ENCODE peak calls at places on chromosomes 3 and 15, in ten cellular contexts. One of them, this sample, is unnamed.

GRCh38 chr3:12229896-12230295 is 59.0 kb upstream of the PPARG start:
- DNase-seq in tibial artery: no peak
- DNase-seq in right cardiac atrium: no peak
- DNase-seq in OCI-LY7: no peak
- DNase-seq in HFF-Myc: no peak
- DNase-seq in astrocyte of the spinal cord: peak
- DNase-seq in epithelial cell of esophagus: peak
- DNase-seq in fibroblast of pulmonary artery: no peak
- DNase-seq in lower lobe of right lung: peak
- DNase-seq in lung: peak
- DNase-seq in this sample: no peak

GRCh38 chr3:131277836-131278497 is 103.6 kb upstream of the NUDT16 start:
- DNase-seq in tibial artery: no peak
- DNase-seq in right cardiac atrium: no peak
- DNase-seq in OCI-LY7: no peak
- DNase-seq in HFF-Myc: no peak
- DNase-seq in astrocyte of the spinal cord: peak
- DNase-seq in epithelial cell of esophagus: peak
- DNase-seq in fibroblast of pulmonary artery: peak
- DNase-seq in lower lobe of right lung: no peak
- DNase-seq in lung: no peak
- DNase-seq in this sample: no peak

GRCh38 chr3:125916376-125916978 is 52.5 kb upstream of the ROPN1B start:
- DNase-seq in tibial artery: no peak
- DNase-seq in right cardiac atrium: no peak
- DNase-seq in OCI-LY7: peak
- DNase-seq in HFF-Myc: peak
- DNase-seq in astrocyte of the spinal cord: peak
- DNase-seq in epithelial cell of esophagus: peak
- DNase-seq in fibroblast of pulmonary artery: peak
- DNase-seq in lower lobe of right lung: no peak
- DNase-seq in lung: no peak
- DNase-seq in this sample: peak

GRCh38 chr3:37993811-37994638 is 3.4 kb downstream of the VILL start:
- DNase-seq in tibial artery: peak
- DNase-seq in right cardiac atrium: peak
- DNase-seq in OCI-LY7: peak
- DNase-seq in HFF-Myc: no peak
- DNase-seq in astrocyte of the spinal cord: peak
- DNase-seq in epithelial cell of esophagus: peak
- DNase-seq in fibroblast of pulmonary artery: peak
- DNase-seq in lower lobe of right lung: peak
- DNase-seq in lung: peak
- DNase-seq in this sample: peak

GRCh38 chr15:96409231-96410138 is 79.0 kb downstream of the NR2F2 start:
- DNase-seq in tibial artery: no peak
- DNase-seq in right cardiac atrium: no peak
- DNase-seq in OCI-LY7: no peak
- DNase-seq in HFF-Myc: no peak
- DNase-seq in astrocyte of the spinal cord: no peak
- DNase-seq in epithelial cell of esophagus: peak
- DNase-seq in fibroblast of pulmonary artery: no peak
- DNase-seq in lower lobe of right lung: no peak
- DNase-seq in lung: no peak
- DNase-seq in this sample: no peak

GRCh38 chr3:159619341-159619885 is 369.2 kb upstream of the IL12A start:
- DNase-seq in tibial artery: no peak
- DNase-seq in right cardiac atrium: no peak
- DNase-seq in OCI-LY7: no peak
- DNase-seq in HFF-Myc: no peak
- DNase-seq in astrocyte of the spinal cord: peak
- DNase-seq in epithelial cell of esophagus: no peak
- DNase-seq in fibroblast of pulmonary artery: peak
- DNase-seq in lower lobe of right lung: no peak
- DNase-seq in lung: no peak
- DNase-seq in this sample: no peak

GRCh38 chr3:46440531-46441294 is 24.0 kb downstream of the LTF start:
- DNase-seq in tibial artery: no peak
- DNase-seq in right cardiac atrium: no peak
- DNase-seq in OCI-LY7: no peak
- DNase-seq in HFF-Myc: no peak
- DNase-seq in astrocyte of the spinal cord: no peak
- DNase-seq in epithelial cell of esophagus: no peak
- DNase-seq in fibroblast of pulmonary artery: no peak
- DNase-seq in lower lobe of right lung: no peak
- DNase-seq in lung: no peak
- DNase-seq in this sample: peak

GRCh38 chr15:22930782-22931484 is 49.2 kb downstream of the CYFIP1 start:
- DNase-seq in tibial artery: no peak
- DNase-seq in right cardiac atrium: peak
- DNase-seq in OCI-LY7: peak
- DNase-seq in HFF-Myc: no peak
- DNase-seq in astrocyte of the spinal cord: no peak
- DNase-seq in epithelial cell of esophagus: peak
- DNase-seq in fibroblast of pulmonary artery: no peak
- DNase-seq in lower lobe of right lung: no peak
- DNase-seq in lung: no peak
- DNase-seq in this sample: no peak

GRCh38 chr3:120263792-120264191 is 21.2 kb downstream of the GPR156 start:
- DNase-seq in tibial artery: no peak
- DNase-seq in right cardiac atrium: no peak
- DNase-seq in OCI-LY7: no peak
- DNase-seq in HFF-Myc: no peak
- DNase-seq in astrocyte of the spinal cord: no peak
- DNase-seq in epithelial cell of esophagus: no peak
- DNase-seq in fibroblast of pulmonary artery: no peak
- DNase-seq in lower lobe of right lung: no peak
- DNase-seq in lung: no peak
- DNase-seq in this sample: no peak

GRCh38 chr3:37484884-37485559 is 310.6 kb upstream of the LRRFIP2 start:
- DNase-seq in tibial artery: no peak
- DNase-seq in right cardiac atrium: no peak
- DNase-seq in OCI-LY7: no peak
- DNase-seq in HFF-Myc: no peak
- DNase-seq in astrocyte of the spinal cord: no peak
- DNase-seq in epithelial cell of esophagus: no peak
- DNase-seq in fibroblast of pulmonary artery: no peak
- DNase-seq in lower lobe of right lung: no peak
- DNase-seq in lung: no peak
- DNase-seq in this sample: no peak

GRCh38 chr3:30437172-30437571 is 169.2 kb upstream of the TGFBR2 start:
- DNase-seq in tibial artery: peak
- DNase-seq in right cardiac atrium: peak
- DNase-seq in OCI-LY7: no peak
- DNase-seq in HFF-Myc: no peak
- DNase-seq in astrocyte of the spinal cord: peak
- DNase-seq in epithelial cell of esophagus: no peak
- DNase-seq in fibroblast of pulmonary artery: peak
- DNase-seq in lower lobe of right lung: no peak
- DNase-seq in lung: peak
- DNase-seq in this sample: no peak

GRCh38 chr3:34924961-34925360 is 714.4 kb upstream of the ARPP21 start:
- DNase-seq in tibial artery: no peak
- DNase-seq in right cardiac atrium: no peak
- DNase-seq in OCI-LY7: no peak
- DNase-seq in HFF-Myc: no peak
- DNase-seq in astrocyte of the spinal cord: no peak
- DNase-seq in epithelial cell of esophagus: no peak
- DNase-seq in fibroblast of pulmonary artery: no peak
- DNase-seq in lower lobe of right lung: no peak
- DNase-seq in lung: no peak
- DNase-seq in this sample: no peak

GRCh38 chr3:141448606-141449216 is 38.1 kb upstream of the RASA2 start:
- DNase-seq in tibial artery: no peak
- DNase-seq in right cardiac atrium: no peak
- DNase-seq in OCI-LY7: no peak
- DNase-seq in HFF-Myc: no peak
- DNase-seq in astrocyte of the spinal cord: peak
- DNase-seq in epithelial cell of esophagus: no peak
- DNase-seq in fibroblast of pulmonary artery: peak
- DNase-seq in lower lobe of right lung: no peak
- DNase-seq in lung: no peak
- DNase-seq in this sample: no peak

GRCh38 chr3:174002543-174002942 is 605.0 kb downstream of the NLGN1 start:
- DNase-seq in tibial artery: no peak
- DNase-seq in right cardiac atrium: no peak
- DNase-seq in OCI-LY7: no peak
- DNase-seq in HFF-Myc: no peak
- DNase-seq in astrocyte of the spinal cord: peak
- DNase-seq in epithelial cell of esophagus: peak
- DNase-seq in fibroblast of pulmonary artery: peak
- DNase-seq in lower lobe of right lung: no peak
- DNase-seq in lung: no peak
- DNase-seq in this sample: no peak

DNA sequence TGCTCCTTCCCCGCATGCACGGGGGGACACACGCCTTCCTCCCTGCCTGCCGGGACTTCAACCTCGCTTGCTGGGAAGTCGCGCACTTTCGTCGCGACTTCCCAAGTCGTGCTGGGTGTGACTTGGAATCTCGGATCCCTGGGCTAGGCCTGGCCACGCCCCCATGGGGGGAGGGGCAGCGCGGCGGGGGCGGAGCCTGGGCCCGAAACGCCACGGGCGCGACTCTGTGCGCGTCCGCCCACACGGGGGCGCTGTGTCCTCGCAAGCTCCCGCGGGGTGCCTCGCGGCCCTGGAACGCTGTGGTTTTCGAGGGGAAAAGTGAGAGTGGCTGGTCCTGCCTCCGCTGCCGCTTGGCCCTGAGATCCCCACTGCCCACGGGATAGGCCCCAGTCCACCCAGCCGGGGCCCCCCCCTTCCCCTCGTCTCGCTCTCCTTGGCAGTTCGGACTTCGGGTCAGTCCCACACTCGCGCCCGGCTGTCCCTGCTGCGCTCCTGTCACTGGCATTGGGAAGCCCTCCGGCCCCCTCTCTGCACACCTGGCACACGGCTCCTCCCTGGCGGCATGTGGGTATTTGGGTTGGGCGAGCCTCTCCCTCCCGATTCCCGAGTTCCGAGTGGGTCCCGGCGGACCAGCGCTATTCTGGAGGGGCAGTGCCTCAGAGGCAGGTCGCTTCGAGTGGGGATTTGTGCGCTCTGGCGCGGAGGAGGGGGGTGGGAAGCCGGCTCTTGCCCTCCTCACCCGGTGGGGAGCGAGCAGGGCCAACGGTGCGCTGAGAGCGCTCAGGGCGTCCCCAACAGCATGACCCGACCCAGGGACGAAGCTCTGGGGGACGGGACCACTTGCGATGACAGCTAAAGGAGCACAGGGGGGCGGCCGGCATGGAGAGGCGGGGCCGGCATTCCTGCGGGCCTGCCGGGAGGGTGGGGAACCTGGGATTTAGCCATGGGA is 23.6 kb downstream of the SEC61A1 start:
- DNase-seq in tibial artery: peak
- DNase-seq in right cardiac atrium: peak
- DNase-seq in OCI-LY7: peak
- DNase-seq in HFF-Myc: peak
- DNase-seq in astrocyte of the spinal cord: peak
- DNase-seq in epithelial cell of esophagus: peak
- DNase-seq in fibroblast of pulmonary artery: peak
- DNase-seq in lower lobe of right lung: peak
- DNase-seq in lung: peak
- DNase-seq in this sample: peak
- H3K4me3 ChIP-seq in tibial artery: peak
- H3K4me3 ChIP-seq in right cardiac atrium: peak
- H3K4me3 ChIP-seq in OCI-LY7: no peak
- H3K4me3 ChIP-seq in HFF-Myc: no peak
- H3K4me3 ChIP-seq in astrocyte of the spinal cord: peak
- H3K4me3 ChIP-seq in epithelial cell of esophagus: peak
- H3K4me3 ChIP-seq in fibroblast of pulmonary artery: peak
- H3K4me3 ChIP-seq in lower lobe of right lung: peak
- H3K4me3 ChIP-seq in lung: peak
- H3K4me3 ChIP-seq in this sample: no peak

GRCh38 chr3:45145681-45146614 is at the start of gene CDCP1:
- DNase-seq in tibial artery: no peak
- DNase-seq in right cardiac atrium: no peak
- DNase-seq in OCI-LY7: no peak
- DNase-seq in HFF-Myc: no peak
- DNase-seq in astrocyte of the spinal cord: no peak
- DNase-seq in epithelial cell of esophagus: peak
- DNase-seq in fibroblast of pulmonary artery: no peak
- DNase-seq in lower lobe of right lung: peak
- DNase-seq in lung: peak
- DNase-seq in this sample: no peak
- H3K4me3 ChIP-seq in tibial artery: peak
- H3K4me3 ChIP-seq in right cardiac atrium: peak
- H3K4me3 ChIP-seq in OCI-LY7: no peak
- H3K4me3 ChIP-seq in HFF-Myc: peak
- H3K4me3 ChIP-seq in astrocyte of the spinal cord: peak
- H3K4me3 ChIP-seq in epithelial cell of esophagus: peak
- H3K4me3 ChIP-seq in fibroblast of pulmonary artery: peak
- H3K4me3 ChIP-seq in lower lobe of right lung: peak
- H3K4me3 ChIP-seq in lung: peak
- H3K4me3 ChIP-seq in this sample: no peak

GRCh38 chr3:50587806-50588758 is 18.8 kb downstream of the HEMK1 start:
- DNase-seq in tibial artery: no peak
- DNase-seq in right cardiac atrium: no peak
- DNase-seq in OCI-LY7: no peak
- DNase-seq in HFF-Myc: no peak
- DNase-seq in astrocyte of the spinal cord: no peak
- DNase-seq in epithelial cell of esophagus: no peak
- DNase-seq in fibroblast of pulmonary artery: no peak
- DNase-seq in lower lobe of right lung: no peak
- DNase-seq in lung: no peak
- DNase-seq in this sample: no peak
- H3K4me3 ChIP-seq in tibial artery: no peak
- H3K4me3 ChIP-seq in right cardiac atrium: no peak
- H3K4me3 ChIP-seq in OCI-LY7: no peak
- H3K4me3 ChIP-seq in HFF-Myc: no peak
- H3K4me3 ChIP-seq in astrocyte of the spinal cord: no peak
- H3K4me3 ChIP-seq in epithelial cell of esophagus: no peak
- H3K4me3 ChIP-seq in fibroblast of pulmonary artery: no peak
- H3K4me3 ChIP-seq in lower lobe of right lung: no peak
- H3K4me3 ChIP-seq in lung: no peak
- H3K4me3 ChIP-seq in this sample: no peak

GRCh38 chr3:134327594-134327975 is 46.7 kb downstream of the AMOTL2 start:
- DNase-seq in tibial artery: no peak
- DNase-seq in right cardiac atrium: no peak
- DNase-seq in OCI-LY7: no peak
- DNase-seq in HFF-Myc: no peak
- DNase-seq in astrocyte of the spinal cord: peak
- DNase-seq in epithelial cell of esophagus: peak
- DNase-seq in fibroblast of pulmonary artery: peak
- DNase-seq in lower lobe of right lung: no peak
- DNase-seq in lung: no peak
- DNase-seq in this sample: no peak
- H3K4me3 ChIP-seq in tibial artery: no peak
- H3K4me3 ChIP-seq in right cardiac atrium: no peak
- H3K4me3 ChIP-seq in OCI-LY7: no peak
- H3K4me3 ChIP-seq in HFF-Myc: no peak
- H3K4me3 ChIP-seq in astrocyte of the spinal cord: no peak
- H3K4me3 ChIP-seq in epithelial cell of esophagus: no peak
- H3K4me3 ChIP-seq in fibroblast of pulmonary artery: no peak
- H3K4me3 ChIP-seq in lower lobe of right lung: no peak
- H3K4me3 ChIP-seq in lung: no peak
- H3K4me3 ChIP-seq in this sample: no peak

This sample was measured in Jurkat, Clone E6-1.